ENCODE peak calls at places on chromosomes 3 and 15, in seven cellular contexts. M is Caco-2; B is sigmoid colon; V is AG04450; Q is hepatocyte; R is activated CD8-positive, alpha-beta T cell treated with anti-CD3 and anti-CD28 coated beads for 36 hours; Y is heart right ventricle. D is an unnamed sample.

GRCh38 chr15:95446854-95447253 is 883.6 kb upstream of the NR2F2 start:
- DNase-seq in M (no peak), B (no peak), V (no peak), Q (no peak), R (peak; percentile 50), Y (no peak), D (no peak)

GRCh38 chr3:124364230-124365022 is 365.8 kb upstream of the UMPS start:
- DNase-seq in M (no peak), B (no peak), V (no peak), Q (no peak), R (no peak), Y (no peak), D (no peak)

GRCh38 chr15:89888214-89888804 is 5.5 kb downstream of the AP3S2 start:
- DNase-seq in M (peak; percentile 39), B (no peak), V (peak; percentile 74), Q (peak; percentile 62), R (no peak), Y (no peak), D (no peak)

GRCh38 chr15:24848050-24848449 is 106.7 kb upstream of the SNRPN start:
- DNase-seq in M (no peak), B (peak; percentile 66), V (no peak), Q (peak; percentile 81), R (peak; percentile 25), Y (peak; percentile 47), D (no peak)

GRCh38 chr3:135779590-135780235 is 185.8 kb upstream of the PPP2R3A start:
- DNase-seq in M (no peak), B (no peak), V (no peak), Q (no peak), R (no peak), Y (no peak), D (no peak)

GRCh38 chr3:69811452-69812401 is 72.5 kb downstream of the MITF start:
- DNase-seq in M (peak; percentile 1), B (no peak), V (no peak), Q (peak; percentile 27), R (no peak), Y (no peak), D (no peak)

GRCh38 chr3:32972482-32973146 is 21.2 kb downstream of the CCR4 start:
- DNase-seq in M (no peak), B (no peak), V (no peak), Q (no peak), R (no peak), Y (no peak), D (no peak)

GRCh38 chr15:64740361-64741170 is 34.8 kb downstream of the RBPMS2 start:
- DNase-seq in M (no peak), B (peak; percentile 98), V (no peak), Q (peak; percentile 50), R (no peak), Y (peak; percentile 73), D (peak; percentile 74)

GRCh38 chr3:122929576-122930365 is 97.8 kb downstream of the SEMA5B start:
- DNase-seq in M (no peak), B (peak; percentile 44), V (no peak), Q (no peak), R (no peak), Y (no peak), D (no peak)

GRCh38 chr15:34331809-34332208 is 5.8 kb downstream of the SLC12A6 start:
- DNase-seq in M (no peak), B (no peak), V (no peak), Q (no peak), R (no peak), Y (no peak), D (no peak)

GRCh38 chr15:26295331-26295730 is 432.2 kb upstream of the ATP10A start:
- DNase-seq in M (no peak), B (no peak), V (no peak), Q (no peak), R (no peak), Y (no peak), D (no peak)

GRCh38 chr15:95742836-95743235 is 587.7 kb upstream of the NR2F2 start:
- DNase-seq in M (no peak), B (no peak), V (no peak), Q (no peak), R (no peak), Y (no peak), D (no peak)

GRCh38 chr15:27486036-27486435 is 515.1 kb downstream of the GABRG3 start:
- DNase-seq in M (no peak), B (no peak), V (no peak), Q (no peak), R (no peak), Y (no peak), D (no peak)

GRCh38 chr15:37765809-37766208 is 168.6 kb upstream of the TMCO5A start:
- DNase-seq in M (no peak), B (no peak), V (no peak), Q (peak; percentile 6), R (peak; percentile 8), Y (no peak), D (no peak)

GRCh38 chr3:30682434-30683155 is 76.2 kb downstream of the TGFBR2 start:
- DNase-seq in M (no peak), B (no peak), V (no peak), Q (no peak), R (no peak), Y (no peak), D (no peak)

GRCh38 chr3:172216843-172217404 is 177.5 kb downstream of the FNDC3B start:
- DNase-seq in M (no peak), B (no peak), V (no peak), Q (no peak), R (no peak), Y (no peak), D (no peak)
- TF ChIP-seq CTCF in M (no peak), B (no peak), V (no peak), Q (no peak), R (no peak), Y (no peak), D (no peak)

GRCh38 chr15:29756358-29757267 is 65.7 kb downstream of the TJP1 start:
- DNase-seq in M (no peak), B (no peak), V (no peak), Q (no peak), R (no peak), Y (no peak), D (no peak)
- TF ChIP-seq CTCF in M (no peak), B (no peak), V (no peak), Q (no peak), R (no peak), Y (no peak), D (no peak)

GRCh38 chr3:179172546-179172945 is 24.4 kb downstream of the PIK3CA start:
- DNase-seq in M (no peak), B (no peak), V (no peak), Q (no peak), R (no peak), Y (no peak), D (no peak)
- TF ChIP-seq CTCF in M (no peak), B (no peak), V (no peak), Q (no peak), R (no peak), Y (no peak), D (no peak)

DNA sequence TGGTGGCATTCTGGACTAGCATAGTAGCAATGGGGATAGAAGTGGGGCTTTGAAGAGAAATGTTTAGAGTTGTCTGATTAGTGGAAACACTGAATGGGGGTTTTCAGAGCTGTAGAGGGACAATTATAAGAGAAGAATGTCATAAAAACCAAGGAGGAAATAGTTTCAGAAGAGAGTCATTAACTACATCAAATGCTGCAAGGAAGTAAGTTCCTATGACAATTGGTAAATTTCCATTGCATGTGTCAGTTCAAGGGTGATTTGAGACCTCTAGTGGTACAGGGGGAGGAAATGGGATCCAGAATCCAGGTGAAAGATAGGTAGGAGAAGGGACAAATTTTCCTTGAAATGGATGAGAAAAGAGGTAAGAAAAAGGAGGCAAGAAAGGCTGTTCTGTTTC is 68.3 kb upstream of the TBC1D5 start:
- DNase-seq in M (no peak), B (no peak), V (no peak), Q (no peak), R (no peak), Y (no peak), D (no peak)
- TF ChIP-seq CTCF in M (no peak), B (no peak), V (no peak), Q (peak; percentile 31), R (no peak), Y (no peak), D (peak; percentile 20)

GRCh38 chr3:188749010-188749617 is 422.7 kb upstream of the TPRG1 start:
- DNase-seq in M (peak; percentile 13), B (no peak), V (no peak), Q (no peak), R (peak; percentile 60), Y (no peak), D (peak; percentile 13)
- TF ChIP-seq CTCF in M (no peak), B (no peak), V (peak; percentile 36), Q (peak; percentile 27), R (peak; percentile 69), Y (peak; percentile 7), D (peak; percentile 59)

GRCh38 chr3:111252795-111253194 is 181.2 kb downstream of the NECTIN3 start:
- DNase-seq in M (peak; percentile 18), B (no peak), V (no peak), Q (peak; percentile 53), R (no peak), Y (no peak), D (no peak)
- TF ChIP-seq CTCF in M (no peak), B (no peak), V (no peak), Q (peak; percentile 19), R (no peak), Y (no peak), D (no peak)

GRCh38 chr3:71984843-71985594 is 200.1 kb upstream of the PROK2 start:
- DNase-seq in M (no peak), B (no peak), V (no peak), Q (no peak), R (peak; percentile 61), Y (no peak), D (peak; percentile 47)

GRCh38 chr3:71990545-71990944 is 205.6 kb upstream of the PROK2 start:
- DNase-seq in M (no peak), B (no peak), V (no peak), Q (no peak), R (no peak), Y (no peak), D (no peak)

GRCh38 chr3:71989165-71989564 is 204.2 kb upstream of the PROK2 start:
- DNase-seq in M (no peak), B (no peak), V (no peak), Q (no peak), R (no peak), Y (no peak), D (no peak)

GRCh38 chr3:71987828-71988227 is 202.9 kb upstream of the PROK2 start:
- DNase-seq in M (no peak), B (no peak), V (no peak), Q (no peak), R (no peak), Y (no peak), D (no peak)

GRCh38 chr3:71987089-71987735 is 202.3 kb upstream of the PROK2 start:
- DNase-seq in M (peak; percentile 28), B (no peak), V (no peak), Q (peak; percentile 41), R (no peak), Y (no peak), D (no peak)
- TF ChIP-seq CTCF in M (peak; percentile 34), B (peak; percentile 29), V (peak; percentile 48), Q (peak; percentile 39), R (no peak), Y (no peak), D (no peak)